ENCODE peak calls at places on chromosomes 16 and 17, in six cellular contexts. Z is hepatocyte; Q is suprapubic skin; I is lung; E is pancreas; W is CD8-positive, alpha-beta T cell. C is an unnamed sample. For H3K27me3, the result is how much of the 10 kb centered on the place peaks cover.

GRCh38 chr17:40963838-40964237 is 2.9 kb downstream of the KRT39 start:
- DNase-seq in Z (no peak), Q (no peak), I (no peak), E (no peak), W (no peak), C (no peak)

GRCh38 chr17:32445075-32445427 is 741 bp downstream of the PSMD11 start:
- DNase-seq in Z (peak), Q (no peak), I (peak), E (no peak), W (no peak), C (no peak)

GRCh38 chr17:72119280-72119962 is 1.4 kb upstream of the SOX9 start:
- DNase-seq in Z (no peak), Q (no peak), I (no peak), E (no peak), W (no peak), C (no peak)

GRCh38 chr17:4950075-4950756 is 703 bp upstream of the ENO3 start:
- DNase-seq in Z (peak), Q (peak), I (peak), E (peak), W (no peak), C (no peak)

GRCh38 chr16:84237994-84238750 is 1.6 kb downstream of the KCNG4 start:
- DNase-seq in Z (no peak), Q (no peak), I (peak), E (no peak), W (no peak), C (no peak)

GRCh38 chr16:28526201-28527099 is 12.3 kb downstream of the NUPR1 start:
- DNase-seq in Z (peak), Q (no peak), I (no peak), E (peak), W (no peak), C (no peak)

GRCh38 chr16:51374346-51374745 is 223.3 kb upstream of the SALL1 start:
- DNase-seq in Z (no peak), Q (no peak), I (no peak), E (no peak), W (no peak), C (no peak)

GRCh38 chr16:10368984-10369551 is 16.8 kb upstream of the ATF7IP2 start:
- DNase-seq in Z (no peak), Q (no peak), I (no peak), E (no peak), W (no peak), C (no peak)

GRCh38 chr16:59060212-59060611 is 326.1 kb upstream of the GOT2 start:
- DNase-seq in Z (no peak), Q (no peak), I (no peak), E (no peak), W (no peak), C (no peak)

DNA sequence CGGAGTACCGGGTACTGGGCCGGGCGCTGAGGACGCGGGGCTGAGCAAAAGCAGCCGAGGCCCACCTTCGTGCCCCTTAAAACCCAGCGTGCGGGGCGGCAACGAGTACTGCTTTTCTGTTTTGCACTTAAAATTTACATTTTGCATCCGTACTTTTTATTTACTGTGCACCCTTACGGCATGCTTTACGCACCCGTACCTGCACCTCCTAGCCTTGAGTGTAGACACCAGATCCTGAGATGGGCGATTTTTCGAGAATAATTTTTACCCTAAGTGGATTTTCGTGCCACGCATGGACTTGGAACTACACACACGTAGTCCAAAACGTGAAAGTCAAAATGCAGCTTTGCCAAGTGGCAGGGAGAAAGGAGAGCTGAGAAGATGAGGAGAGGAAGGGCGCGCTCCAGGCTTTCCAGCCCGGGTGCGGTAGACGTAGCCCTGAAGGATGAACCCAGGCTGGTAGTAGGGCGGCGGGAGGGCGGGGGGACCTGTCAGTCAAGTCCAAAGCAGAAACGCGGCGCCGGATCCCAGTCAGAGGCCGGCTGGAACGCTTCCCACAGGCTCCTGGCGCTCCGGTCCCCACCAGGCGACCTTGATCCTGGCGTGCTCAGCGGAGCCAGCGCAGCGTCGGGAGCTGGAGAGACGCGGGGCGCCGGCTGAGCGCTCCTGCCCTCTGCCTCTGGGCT is 1.2 kb upstream of the CBLN1 start:
- DNase-seq in Z (peak), Q (no peak), I (no peak), E (peak), W (no peak), C (no peak)
- H3K27me3 ChIP-seq in Z (half or more), Q (half or more), I (under half), E (under half), W (under half), C (half or more)

DNA sequence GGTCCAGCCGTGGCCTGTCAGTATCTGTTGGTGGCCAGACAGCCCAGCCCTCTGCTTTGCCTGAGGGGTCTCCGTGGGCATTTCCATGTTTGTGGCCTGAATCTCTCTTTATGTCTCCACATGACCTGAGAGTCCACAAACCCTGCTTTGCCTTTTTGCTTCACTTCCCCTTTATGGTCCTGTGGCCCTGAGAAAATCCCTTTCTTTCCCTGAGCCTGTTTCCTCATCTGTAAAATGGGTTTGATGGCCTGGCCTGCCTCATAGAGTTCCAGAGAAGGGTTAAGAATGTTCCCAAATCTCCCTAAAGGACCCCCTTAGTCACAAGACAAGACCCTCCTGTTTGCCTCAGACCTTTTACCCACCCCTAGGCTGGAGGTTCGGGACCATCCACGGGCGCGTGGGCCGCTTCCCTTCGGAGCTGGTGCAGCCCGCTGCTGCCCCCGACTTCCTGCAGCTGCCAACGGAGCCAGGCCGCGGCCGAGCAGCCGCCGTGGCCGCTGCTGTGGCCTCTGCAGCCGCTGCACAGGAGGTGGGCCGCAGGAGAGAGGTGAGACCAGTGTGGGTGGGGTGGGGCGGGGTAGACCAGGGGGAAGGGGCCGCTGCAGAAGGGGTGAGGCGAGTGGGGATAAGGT is 26.2 kb upstream of the ALKBH5 start:
- DNase-seq in Z (no peak), Q (no peak), I (no peak), E (no peak), W (no peak), C (no peak)
- H3K4me3 ChIP-seq in Z (no peak), Q (no peak), I (no peak), E (no peak), W (no peak), C (peak)

DNA sequence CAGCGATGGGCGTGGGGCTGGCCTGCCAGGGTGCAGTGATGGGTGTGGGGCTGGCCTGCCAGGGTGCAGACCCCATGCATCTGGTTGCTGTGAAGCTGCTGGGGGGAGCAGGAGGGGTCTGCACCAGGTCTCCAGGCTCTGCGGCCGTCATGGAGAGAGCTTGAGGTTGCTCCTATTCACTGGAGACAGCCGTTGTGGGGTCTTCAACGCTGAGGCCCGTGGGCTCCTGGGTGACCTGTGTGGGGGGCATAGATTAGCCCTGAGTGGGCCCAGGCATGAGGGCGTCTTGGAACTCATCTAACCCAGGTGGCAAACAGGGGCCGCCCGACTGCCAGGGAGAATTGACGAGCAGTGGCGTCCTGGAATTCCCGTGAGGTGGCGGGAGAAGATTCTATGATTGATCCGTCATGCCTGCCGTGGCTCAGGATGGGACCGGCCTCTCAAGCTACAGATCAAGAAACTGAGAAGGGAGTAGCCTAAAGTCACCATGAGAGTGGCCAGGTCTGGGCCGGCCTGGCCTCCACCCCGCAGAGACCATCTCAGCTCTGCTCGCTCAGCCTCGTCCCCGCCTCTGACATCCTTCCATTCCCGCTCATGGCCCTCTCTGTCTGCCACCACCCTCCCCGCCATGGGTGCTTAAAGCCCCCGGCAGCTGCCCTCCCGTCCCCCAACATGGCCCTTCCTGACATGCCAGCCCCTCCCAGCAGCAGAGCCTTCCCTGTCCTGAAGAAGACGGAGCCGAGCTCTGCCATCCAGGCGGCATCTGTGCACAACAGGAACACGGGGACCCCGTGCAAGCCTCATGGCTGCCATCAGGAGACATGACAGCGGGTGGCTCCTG is 50.7 kb upstream of the ACSF3 start:
- DNase-seq in Z (no peak), Q (no peak), I (no peak), E (no peak), W (peak), C (no peak)
- H3K27me3 ChIP-seq in Z (under half), Q (half or more), I (under half), E (under half), W (under half), C (under half)

DNA sequence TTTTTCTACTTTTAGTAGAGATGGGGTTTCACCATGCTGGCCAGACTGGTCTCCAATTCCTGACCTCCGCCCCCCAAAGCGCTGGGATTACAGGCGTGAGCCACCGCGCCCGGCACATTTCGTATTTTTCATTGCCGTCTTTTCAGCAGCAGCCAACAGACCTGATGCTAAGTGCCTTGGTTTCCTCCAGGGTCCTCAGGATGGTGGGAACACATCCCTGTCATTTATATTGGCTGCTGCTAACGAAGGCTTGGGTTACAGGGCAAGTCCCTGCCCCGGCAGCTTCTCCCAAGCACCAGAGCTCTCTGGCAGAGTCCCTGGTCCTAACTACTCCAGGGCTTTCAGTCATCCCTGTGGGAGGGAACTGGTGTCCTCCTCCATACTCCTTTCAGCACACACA is 1.5 kb upstream of the RNF157 start:
- DNase-seq in Z (no peak), Q (no peak), I (no peak), E (no peak), W (no peak), C (no peak)
- H3K4me3 ChIP-seq in Z (no peak), Q (peak), I (no peak), E (peak), W (no peak), C (no peak)

GRCh38 chr17:79145548-79145947 is 70.9 kb downstream of the ENGASE start:
- DNase-seq in Z (no peak), Q (no peak), I (no peak), E (no peak), W (no peak), C (no peak)

GRCh38 chr17:79144090-79144610 is 69.5 kb downstream of the ENGASE start:
- DNase-seq in Z (no peak), Q (no peak), I (no peak), E (no peak), W (no peak), C (no peak)

GRCh38 chr17:79138826-79139225 is 64.2 kb downstream of the ENGASE start:
- DNase-seq in Z (no peak), Q (no peak), I (no peak), E (no peak), W (no peak), C (no peak)

GRCh38 chr17:79141578-79142338 is 67.1 kb downstream of the ENGASE start:
- DNase-seq in Z (no peak), Q (no peak), I (no peak), E (no peak), W (no peak), C (no peak)

DNA sequence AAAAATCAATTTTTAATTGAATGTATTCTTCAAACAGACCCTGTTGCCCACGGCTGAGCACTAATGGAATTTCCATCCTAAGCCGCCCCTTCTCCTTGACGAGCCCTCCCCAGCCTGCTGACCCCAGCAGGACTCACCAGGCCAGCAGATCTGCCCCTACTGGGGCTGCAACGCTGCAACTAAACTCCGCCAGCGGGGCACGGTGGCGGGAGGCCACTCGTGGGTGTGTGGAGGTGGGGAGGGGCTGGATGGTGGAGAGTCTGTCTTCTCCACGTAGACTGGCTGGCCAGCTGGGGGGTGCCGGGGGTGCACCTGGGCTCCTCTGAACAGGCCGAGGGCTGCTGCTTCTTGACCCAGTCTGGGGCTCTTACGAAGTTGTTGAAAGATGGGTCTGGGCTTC is 67.8 kb downstream of the ENGASE start:
- DNase-seq in Z (no peak), Q (no peak), I (no peak), E (no peak), W (no peak), C (no peak)
- H3K27me3 ChIP-seq in Z (under half), Q (half or more), I (under half), E (under half), W (under half), C (under half)

GRCh38 chr17:59366040-59366757 is 34.7 kb downstream of the YPEL2 start:
- DNase-seq in Z (peak), Q (no peak), I (no peak), E (peak), W (no peak), C (no peak)

GRCh38 chr17:59365383-59365981 is 34.0 kb downstream of the YPEL2 start:
- DNase-seq in Z (peak), Q (no peak), I (no peak), E (no peak), W (peak), C (no peak)

GRCh38 chr17:59362811-59363205 is 31.4 kb downstream of the YPEL2 start:
- DNase-seq in Z (no peak), Q (no peak), I (no peak), E (no peak), W (no peak), C (no peak)

GRCh38 chr17:59361386-59361785 is 29.9 kb downstream of the YPEL2 start:
- DNase-seq in Z (no peak), Q (no peak), I (no peak), E (no peak), W (no peak), C (no peak)

GRCh38 chr17:59361916-59362810 is 30.7 kb downstream of the YPEL2 start:
- DNase-seq in Z (no peak), Q (no peak), I (no peak), E (no peak), W (peak), C (no peak)
- H3K4me3 ChIP-seq in Z (no peak), Q (no peak), I (no peak), E (no peak), W (peak), C (no peak)

DNA sequence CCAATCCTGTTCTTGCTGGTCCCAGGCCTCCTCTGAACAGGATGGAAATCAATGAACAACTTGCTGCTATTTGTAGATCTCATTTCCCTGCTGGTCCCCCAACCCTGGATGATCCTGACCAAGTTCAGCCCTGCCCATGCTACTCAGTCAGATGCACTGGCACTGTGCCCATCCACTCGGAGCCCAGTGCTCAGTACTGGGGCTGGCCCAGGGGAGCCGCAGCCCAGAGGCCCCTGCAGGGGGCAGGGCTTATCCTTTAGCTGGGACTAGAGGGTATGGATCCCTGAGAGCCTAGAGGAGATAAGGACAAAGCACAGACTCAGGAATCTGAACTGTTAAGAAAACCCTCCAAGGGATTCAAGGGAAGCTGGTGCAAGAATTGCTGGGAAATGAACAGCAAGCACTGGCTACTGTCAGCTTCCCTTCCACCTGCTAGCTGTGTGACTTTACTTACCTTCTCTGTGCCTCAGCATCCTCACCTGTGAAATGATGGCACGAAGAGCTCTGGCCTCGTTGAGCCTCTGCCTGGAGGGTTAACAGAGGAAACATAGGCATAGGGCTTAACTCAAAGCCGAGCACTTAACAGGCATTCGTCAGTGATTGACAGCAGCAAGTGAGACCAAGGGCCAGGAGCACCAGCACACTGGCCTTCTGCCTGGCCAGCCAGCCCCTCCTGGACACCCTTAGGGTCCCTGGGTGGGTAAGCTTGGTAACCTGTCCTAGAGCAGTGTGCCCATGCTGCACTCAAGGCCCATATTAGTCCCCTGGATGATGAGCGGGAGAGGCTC is 29.8 kb upstream of the C1QL1 start:
- DNase-seq in Z (peak), Q (no peak), I (no peak), E (no peak), W (no peak), C (no peak)
- H3K27me3 ChIP-seq in Z (under half), Q (under half), I (under half), E (under half), W (under half), C (under half)